ENCODE peak calls at places on chromosomes 1 and 21, in four cellular contexts. E, L, Z and R are unnamed samples.

GRCh38 chr1:82160036-82160435 is 359.3 kb downstream of the ADGRL2 start:
- DNase-seq in E (no peak), L (no peak), Z (peak; percentile 99), R (no peak)

GRCh38 chr21:38663282-38663681 is 142.4 kb upstream of the ETS2 start:
- DNase-seq in E (no peak), L (no peak), Z (no peak), R (no peak)

GRCh38 chr1:175536369-175536768 is 207.0 kb downstream of the TNR start:
- DNase-seq in E (no peak), L (no peak), Z (no peak), R (no peak)

GRCh38 chr1:167148388-167148787 is 54.5 kb downstream of the STYXL2 start:
- DNase-seq in E (no peak), L (no peak), Z (no peak), R (no peak)

GRCh38 chr21:45347048-45347711 is 57.8 kb upstream of the COL18A1 start:
- DNase-seq in E (peak; percentile 68), L (no peak), Z (no peak), R (no peak)

GRCh38 chr1:52559875-52560274 is 7.0 kb upstream of the TUT4 start:
- DNase-seq in E (no peak), L (no peak), Z (no peak), R (no peak)

GRCh38 chr1:85397490-85398044 is 67.4 kb downstream of the DDAH1 start:
- DNase-seq in E (no peak), L (no peak), Z (no peak), R (no peak)

GRCh38 chr1:46549697-46550681 is 1.5 kb downstream of the KNCN start:
- DNase-seq in E (peak; percentile 73), L (no peak), Z (peak; percentile 25), R (no peak)

GRCh38 chr1:212827831-212828278 is 19.6 kb downstream of the SPATA45 start:
- DNase-seq in E (no peak), L (no peak), Z (no peak), R (no peak)

GRCh38 chr21:44052071-44052829 is 40.1 kb downstream of the TRAPPC10 start:
- DNase-seq in E (no peak), L (no peak), Z (peak; percentile 15), R (no peak)

GRCh38 chr1:93701619-93702018 is 20.0 kb upstream of the BCAR3 start:
- DNase-seq in E (peak; percentile 85), L (peak; percentile 94), Z (peak; percentile 100), R (peak; percentile 83)

GRCh38 chr1:7488475-7488842 is 282.6 kb upstream of the VAMP3 start:
- DNase-seq in E (no peak), L (no peak), Z (no peak), R (no peak)

GRCh38 chr21:25421327-25422028 is 185.8 kb downstream of the MRPL39 start:
- DNase-seq in E (no peak), L (no peak), Z (peak; percentile 4), R (peak; percentile 8)

GRCh38 chr1:58815680-58816071 is 31.8 kb upstream of the JUN start:
- DNase-seq in E (no peak), L (no peak), Z (peak; percentile 51), R (no peak)

GRCh38 chr21:45537746-45538291 is 4.4 kb downstream of the SLC19A1 start:
- DNase-seq in E (peak; percentile 37), L (no peak), Z (no peak), R (no peak)

GRCh38 chr1:41478118-41478748 is 6.2 kb downstream of the EDN2 start:
- DNase-seq in E (no peak), L (no peak), Z (no peak), R (no peak)

GRCh38 chr1:119367332-119368124 is 1.1 kb upstream of the HAO2 start:
- DNase-seq in E (no peak), L (peak; percentile 2), Z (peak; percentile 60), R (peak; percentile 20)
- TF ChIP-seq CTCF in E (no peak), L (peak; percentile 95), Z (peak; percentile 91), R (peak; percentile 98)

DNA sequence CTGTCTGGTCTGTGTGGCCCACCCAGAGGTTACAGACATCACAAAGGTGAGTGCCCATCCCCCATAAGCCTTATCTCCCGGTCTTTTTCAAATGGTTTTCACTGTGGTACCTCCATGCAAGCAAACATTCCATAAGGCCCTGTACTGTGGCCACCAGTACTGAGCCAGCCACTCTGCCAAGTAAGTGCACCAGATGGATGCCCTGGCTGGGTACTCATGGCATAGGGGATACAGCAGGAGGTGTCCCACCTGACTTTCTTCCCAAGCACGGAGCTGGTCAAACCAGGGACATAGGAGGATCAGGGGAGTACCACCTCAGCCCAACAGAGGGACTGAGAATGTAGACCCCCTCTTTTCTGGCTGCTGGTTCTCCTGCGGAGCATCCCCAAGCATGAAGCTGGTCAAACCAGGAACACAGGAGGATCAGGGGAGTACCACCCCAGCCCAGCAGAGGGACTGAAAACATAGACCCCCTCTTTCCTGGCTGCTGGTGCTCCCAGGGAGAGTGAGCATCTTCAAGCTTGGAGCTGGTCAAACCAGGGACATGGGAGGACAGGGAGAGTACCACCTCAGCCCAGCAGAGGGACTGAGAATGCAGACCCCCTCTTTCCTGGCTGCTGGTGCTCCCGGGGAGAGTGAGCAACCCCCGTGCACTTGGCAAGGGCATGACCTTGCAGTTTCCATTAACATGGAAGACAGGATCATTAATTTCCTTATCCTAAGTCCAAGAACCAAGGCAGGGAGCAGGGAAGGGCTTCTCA is 81.8 kb upstream of the KLHDC7A start:
- DNase-seq in E (no peak), L (no peak), Z (no peak), R (no peak)
- TF ChIP-seq CTCF in E (no peak), L (no peak), Z (no peak), R (no peak)

GRCh38 chr21:36910581-36911307 is 55.7 kb downstream of the HLCS start:
- DNase-seq in E (no peak), L (no peak), Z (peak; percentile 17), R (peak; percentile 45)

GRCh38 chr21:36909901-36910561 is 56.4 kb downstream of the HLCS start:
- DNase-seq in E (no peak), L (peak; percentile 95), Z (peak; percentile 99), R (peak; percentile 91)

GRCh38 chr21:36904093-36904666 is 62.3 kb downstream of the HLCS start:
- DNase-seq in E (no peak), L (no peak), Z (no peak), R (no peak)

GRCh38 chr21:36909423-36909822 is 57.0 kb downstream of the HLCS start:
- DNase-seq in E (no peak), L (no peak), Z (peak; percentile 27), R (no peak)

DNA sequence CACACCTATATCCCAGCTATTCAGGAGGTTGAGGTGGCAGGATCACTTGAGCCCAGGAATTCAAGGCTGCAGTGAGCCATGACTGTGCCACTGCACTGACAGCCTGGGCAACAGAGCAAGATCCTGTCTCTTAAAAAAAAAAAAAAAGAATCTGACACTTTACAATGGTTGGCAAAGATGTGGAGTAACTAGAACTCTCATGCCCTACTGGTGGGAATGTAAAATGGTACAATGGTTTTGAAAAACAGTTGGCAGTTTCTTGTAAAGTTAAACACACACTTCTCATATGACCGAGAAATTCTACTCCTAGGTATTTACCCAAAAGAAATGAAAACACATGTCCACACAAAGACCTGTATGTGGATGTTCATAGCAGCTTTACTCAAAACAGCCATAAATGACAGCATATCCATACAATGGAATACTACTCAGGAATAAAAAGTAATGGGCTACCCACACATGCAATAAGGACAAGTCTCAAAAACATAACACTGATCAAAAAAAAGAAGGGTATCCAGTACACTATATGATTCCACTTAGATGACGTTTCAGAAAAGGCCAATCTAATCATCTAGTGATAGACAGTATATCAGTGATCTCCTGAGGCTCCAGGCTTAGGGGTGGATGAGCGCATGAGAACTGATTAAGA is 58.1 kb downstream of the HLCS start:
- DNase-seq in E (no peak), L (no peak), Z (peak; percentile 23), R (no peak)
- TF ChIP-seq CTCF in E (no peak), L (peak; percentile 10), Z (peak; percentile 14), R (peak; percentile 6)

GRCh38 chr1:27598902-27599528 is 4.9 kb downstream of the AHDC1 start:
- DNase-seq in E (peak; percentile 65), L (no peak), Z (no peak), R (no peak)

GRCh38 chr1:27601321-27601770 is 2.6 kb downstream of the AHDC1 start:
- DNase-seq in E (no peak), L (no peak), Z (no peak), R (no peak)

GRCh38 chr1:27601771-27602509 is 2.0 kb downstream of the AHDC1 start:
- DNase-seq in E (no peak), L (no peak), Z (no peak), R (no peak)

GRCh38 chr1:27599605-27600499 is 4.1 kb downstream of the AHDC1 start:
- DNase-seq in E (no peak), L (no peak), Z (no peak), R (no peak)

DNA sequence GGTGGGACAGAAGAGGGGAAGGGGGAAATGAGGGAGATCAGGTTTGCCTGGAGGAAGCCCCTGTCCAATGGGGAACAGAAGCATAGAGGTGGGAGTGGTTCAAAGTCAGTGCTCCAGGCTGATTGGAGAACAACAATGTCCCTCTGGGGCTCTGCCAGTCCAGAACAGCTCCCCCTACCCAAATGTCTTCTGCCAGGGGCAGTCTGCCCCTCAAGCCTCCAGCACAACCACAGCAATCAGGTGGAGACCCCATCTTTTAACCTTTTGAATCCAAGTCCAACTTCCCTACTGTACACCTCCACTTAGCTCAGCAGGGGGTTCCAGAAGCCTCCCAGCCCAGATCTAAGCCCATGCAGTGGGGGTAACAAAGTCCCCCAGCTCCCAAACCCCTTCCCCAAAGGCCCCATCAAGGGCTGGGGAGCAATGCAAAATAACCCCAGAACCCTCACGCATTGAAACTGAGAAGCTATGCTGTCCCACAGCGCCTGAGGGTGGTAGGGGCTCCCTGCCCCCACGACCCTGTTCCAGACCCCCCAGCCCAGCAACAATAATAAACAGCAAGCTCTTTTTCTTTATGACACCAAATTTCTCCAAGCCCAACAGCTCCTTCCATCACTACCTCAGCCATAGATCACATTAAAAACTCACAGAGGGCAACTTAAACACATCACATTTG is 3.3 kb downstream of the AHDC1 start:
- DNase-seq in E (no peak), L (no peak), Z (peak; percentile 25), R (no peak)
- TF ChIP-seq CTCF in E (no peak), L (no peak), Z (no peak), R (no peak)

DNA sequence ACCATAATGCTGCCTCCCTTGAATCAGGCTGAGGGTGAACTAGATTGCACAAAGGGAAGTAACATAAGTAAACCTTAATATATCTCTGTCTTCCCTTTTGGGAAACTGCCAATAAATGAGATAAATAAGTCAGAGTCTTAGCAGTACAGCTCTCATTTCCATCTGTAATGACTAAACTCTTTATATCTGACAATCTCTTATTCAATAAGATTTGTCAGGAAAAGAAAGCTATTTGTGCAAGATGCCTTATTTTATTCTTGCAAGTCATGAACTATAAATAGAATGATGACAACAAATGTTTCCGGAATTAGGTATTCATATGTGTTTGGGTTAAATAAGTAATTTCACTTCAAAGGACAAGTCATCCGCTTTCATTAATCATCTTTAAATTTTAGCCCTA is 229.2 kb downstream of the PTGER3 start:
- DNase-seq in E (no peak), L (peak; percentile 12), Z (no peak), R (no peak)
- TF ChIP-seq CTCF in E (no peak), L (no peak), Z (no peak), R (no peak)

GRCh38 chr1:231776006-231776707 is 149.6 kb downstream of the DISC1 start:
- DNase-seq in E (no peak), L (peak; percentile 60), Z (no peak), R (peak; percentile 69)
- TF ChIP-seq CTCF in E (no peak), L (no peak), Z (no peak), R (peak; percentile 8)

GRCh38 chr1:56411484-56412180 is 167.7 kb downstream of the PLPP3 start:
- DNase-seq in E (no peak), L (no peak), Z (no peak), R (peak; percentile 40)
- TF ChIP-seq CTCF in E (no peak), L (no peak), Z (no peak), R (peak; percentile 47)